ENCODE peak calls at places on chromosomes 12 and 14, in eight cellular contexts. U is stomach; A is memory B cell; R is left cardiac atrium; J is AML-193; N is naive thymus-derived CD8-positive, alpha-beta T cell; E is mammary epithelial cell; I is neural progenitor cell. T is an unnamed sample.
A peak's percentile ranks its signal among the peaks of the same experiment; 100 is the strongest.

GRCh38 chr12:12384601-12385321 is 27.9 kb downstream of the BORCS5 start:
- DNase-seq in U (no peak), A (no peak), R (no peak), J (no peak), N (no peak), E (no peak), I (peak; percentile 32), T (peak; percentile 22)

GRCh38 chr14:22623047-22623446 is 21.1 kb downstream of the OR6J1 start:
- DNase-seq in U (no peak), A (no peak), R (no peak), J (no peak), N (no peak), E (no peak), I (no peak), T (peak; percentile 47)

GRCh38 chr14:102246071-102246470 is 58.9 kb downstream of the MOK start:
- DNase-seq in U (no peak), A (no peak), R (no peak), J (no peak), N (no peak), E (no peak), I (no peak), T (no peak)

GRCh38 chr12:39807043-39807442 is 187.4 kb upstream of the ABCD2 start:
- DNase-seq in U (no peak), A (no peak), R (no peak), J (peak; percentile 31), N (no peak), E (no peak), I (peak; percentile 43), T (peak; percentile 37)

GRCh38 chr12:7114851-7115250 is 5.8 kb upstream of the C1RL start:
- DNase-seq in U (no peak), A (no peak), R (no peak), J (no peak), N (no peak), E (no peak), I (no peak), T (no peak)

GRCh38 chr12:108812324-108812723 is 45.1 kb downstream of the SSH1 start:
- DNase-seq in U (no peak), A (no peak), R (no peak), J (no peak), N (no peak), E (no peak), I (no peak), T (no peak)

GRCh38 chr14:24316597-24316950 is 5.3 kb downstream of the LTB4R start:
- DNase-seq in U (no peak), A (no peak), R (no peak), J (no peak), N (no peak), E (no peak), I (no peak), T (no peak)

GRCh38 chr12:1505151-1505450 is 89.3 kb downstream of the FBXL14 start:
- DNase-seq in U (no peak), A (no peak), R (no peak), J (no peak), N (no peak), E (no peak), I (no peak), T (no peak)

GRCh38 chr14:104244221-104245011 is 106.0 kb downstream of the KIF26A start:
- DNase-seq in U (peak; percentile 19), A (no peak), R (no peak), J (no peak), N (no peak), E (no peak), I (no peak), T (no peak)

GRCh38 chr12:75488553-75488952 is 8.0 kb downstream of the GLIPR1 start:
- DNase-seq in U (no peak), A (no peak), R (no peak), J (peak; percentile 30), N (no peak), E (peak; percentile 20), I (peak; percentile 38), T (peak; percentile 44)

GRCh38 chr14:65096323-65097089 is 5.8 kb downstream of the MAX start:
- DNase-seq in U (peak; percentile 35), A (no peak), R (no peak), J (no peak), N (no peak), E (peak; percentile 43), I (no peak), T (peak; percentile 87)

GRCh38 chr14:103127861-103128598 is 4.8 kb downstream of the TNFAIP2 start:
- DNase-seq in U (no peak), A (no peak), R (no peak), J (no peak), N (no peak), E (no peak), I (no peak), T (no peak)

GRCh38 chr12:50677858-50678257 is 86.0 kb upstream of the ATF1 start:
- DNase-seq in U (no peak), A (no peak), R (no peak), J (no peak), N (no peak), E (peak; percentile 2), I (no peak), T (no peak)

GRCh38 chr12:84913151-84913550 is 552 bp upstream of the SLC6A15 start:
- DNase-seq in U (no peak), A (no peak), R (no peak), J (no peak), N (no peak), E (peak; percentile 45), I (peak; percentile 48), T (no peak)

GRCh38 chr12:90543393-90543792 is 411.6 kb downstream of the CCER1 start:
- DNase-seq in U (no peak), A (no peak), R (no peak), J (no peak), N (no peak), E (no peak), I (no peak), T (no peak)

GRCh38 chr14:68164723-68165122 is 345.1 kb downstream of the RAD51B start:
- DNase-seq in U (no peak), A (no peak), R (no peak), J (no peak), N (no peak), E (no peak), I (no peak), T (no peak)

GRCh38 chr14:74954947-74955228 is 509 bp downstream of the PGF start:
- DNase-seq in U (no peak), A (no peak), R (no peak), J (no peak), N (no peak), E (no peak), I (no peak), T (no peak)

GRCh38 chr12:71556471-71556870 is 107.2 kb downstream of the ZFC3H1 start:
- DNase-seq in U (no peak), A (no peak), R (no peak), J (no peak), N (no peak), E (no peak), I (no peak), T (no peak)

GRCh38 chr12:22541496-22541895 is 2.8 kb downstream of the C2CD5 start:
- DNase-seq in U (no peak), A (no peak), R (no peak), J (no peak), N (no peak), E (no peak), I (no peak), T (no peak)

GRCh38 chr12:62774794-62775193 is 160.2 kb downstream of the PPM1H start:
- DNase-seq in U (no peak), A (no peak), R (no peak), J (no peak), N (no peak), E (no peak), I (no peak), T (peak; percentile 6)

GRCh38 chr14:99173086-99173485 is 98.9 kb downstream of the BCL11B start:
- DNase-seq in U (peak; percentile 18), A (no peak), R (no peak), J (no peak), N (no peak), E (no peak), I (no peak), T (no peak)

GRCh38 chr12:98868538-98868937 is 223.4 kb downstream of the APAF1 start:
- DNase-seq in U (no peak), A (no peak), R (no peak), J (no peak), N (no peak), E (no peak), I (no peak), T (no peak)

GRCh38 chr14:104877806-104878550 is 12.9 kb downstream of the CEP170B start:
- DNase-seq in U (no peak), A (no peak), R (peak; percentile 22), J (no peak), N (no peak), E (no peak), I (no peak), T (no peak)

GRCh38 chr12:108560752-108561719 is at the start of gene SART3:
- DNase-seq in U (peak; percentile 75), A (peak; percentile 82), R (peak; percentile 86), J (peak; percentile 94), N (peak; percentile 90), E (peak; percentile 83), I (peak; percentile 91), T (peak; percentile 95)

GRCh38 chr14:69615471-69616407 is 4.3 kb downstream of the SUSD6 start:
- DNase-seq in U (peak; percentile 49), A (peak; percentile 48), R (peak; percentile 65), J (peak; percentile 73), N (no peak), E (peak; percentile 61), I (no peak), T (peak; percentile 86)

GRCh38 chr12:88628856-88629509 is 48.7 kb upstream of the KITLG start:
- DNase-seq in U (peak; percentile 60), A (no peak), R (no peak), J (no peak), N (no peak), E (no peak), I (no peak), T (no peak)

GRCh38 chr14:69703047-69704046 is 63.6 kb upstream of the SRSF5 start:
- DNase-seq in U (no peak), A (peak; percentile 16), R (no peak), J (peak; percentile 79), N (no peak), E (no peak), I (no peak), T (peak; percentile 24)

GRCh38 chr12:3160081-3160480 is 82.9 kb downstream of the TSPAN9 start:
- DNase-seq in U (no peak), A (no peak), R (no peak), J (no peak), N (no peak), E (no peak), I (no peak), T (no peak)

GRCh38 chr14:96243785-96244184 is 12.2 kb upstream of the BDKRB1 start:
- DNase-seq in U (no peak), A (no peak), R (no peak), J (no peak), N (no peak), E (no peak), I (no peak), T (no peak)

GRCh38 chr14:101589486-101590015 is 28.3 kb downstream of the DIO3 start:
- DNase-seq in U (no peak), A (no peak), R (no peak), J (no peak), N (peak; percentile 27), E (no peak), I (no peak), T (no peak)

GRCh38 chr14:90444077-90444696 is 47.4 kb downstream of the CALM1 start:
- DNase-seq in U (no peak), A (no peak), R (no peak), J (no peak), N (no peak), E (peak; percentile 98), I (no peak), T (no peak)

GRCh38 chr12:103050273-103050672 is 92.8 kb downstream of the ASCL1 start:
- DNase-seq in U (no peak), A (no peak), R (no peak), J (no peak), N (no peak), E (no peak), I (no peak), T (no peak)